ENCODE peak calls at places on chromosomes 3 and 15, in six cellular contexts. I, N, O, L, F and X are unnamed samples.

GRCh38 chr3:141064255-141064926 is 13.2 kb downstream of the SPSB4 start:
- DNase-seq in I (no peak), N (no peak), O (no peak), L (no peak), F (no peak), X (no peak)

GRCh38 chr3:187946981-187947380 is 201.7 kb upstream of the BCL6 start:
- DNase-seq in I (no peak), N (no peak), O (no peak), L (no peak), F (no peak), X (no peak)

GRCh38 chr3:58434990-58435389 is 1.4 kb upstream of the PDHB start:
- DNase-seq in I (peak; percentile 57), N (no peak), O (no peak), L (peak; percentile 82), F (no peak), X (no peak)

GRCh38 chr3:185920168-185920567 is 17.6 kb downstream of the TRA2B start:
- DNase-seq in I (no peak), N (no peak), O (no peak), L (no peak), F (no peak), X (no peak)

GRCh38 chr3:132253262-132253878 is 63.8 kb upstream of the ACP3 start:
- DNase-seq in I (no peak), N (peak; percentile 26), O (no peak), L (peak; percentile 79), F (peak; percentile 56), X (no peak)

GRCh38 chr3:185094691-185095090 is 58.2 kb downstream of the C3orf70 start:
- DNase-seq in I (no peak), N (no peak), O (no peak), L (peak; percentile 79), F (no peak), X (no peak)

GRCh38 chr15:52551762-52552161 is 17.1 kb downstream of the ARPP19 start:
- DNase-seq in I (no peak), N (no peak), O (no peak), L (no peak), F (no peak), X (no peak)

GRCh38 chr15:40279437-40280141 is 3.3 kb downstream of the ANKRD63 start:
- DNase-seq in I (no peak), N (peak; percentile 71), O (peak; percentile 85), L (peak; percentile 76), F (no peak), X (peak; percentile 89)

GRCh38 chr3:180987344-180987743 is 2.2 kb downstream of the DNAJC19 start:
- DNase-seq in I (no peak), N (no peak), O (no peak), L (no peak), F (no peak), X (no peak)

GRCh38 chr3:117322866-117323265 is 613.3 kb downstream of the TUSC7 start:
- DNase-seq in I (no peak), N (no peak), O (no peak), L (peak; percentile 32), F (no peak), X (no peak)

GRCh38 chr15:89416339-89417183 is 79.8 kb downstream of the RHCG start:
- DNase-seq in I (no peak), N (peak; percentile 94), O (peak; percentile 75), L (peak; percentile 66), F (peak; percentile 71), X (peak; percentile 78)

GRCh38 chr3:173913397-173913796 is 515.9 kb downstream of the NLGN1 start:
- DNase-seq in I (no peak), N (no peak), O (no peak), L (peak; percentile 45), F (no peak), X (no peak)

GRCh38 chr3:128783774-128784173 is 57.8 kb downstream of the RAB7A start:
- DNase-seq in I (no peak), N (no peak), O (no peak), L (no peak), F (no peak), X (no peak)

GRCh38 chr3:11558002-11558401 is 85.7 kb downstream of the VGLL4 start:
- DNase-seq in I (peak; percentile 60), N (peak; percentile 39), O (no peak), L (peak; percentile 94), F (no peak), X (no peak)

GRCh38 chr15:66184936-66185790 is 68.4 kb downstream of the MEGF11 start:
- DNase-seq in I (no peak), N (no peak), O (no peak), L (peak; percentile 10), F (no peak), X (no peak)

GRCh38 chr3:29683306-29683993 is 402.6 kb downstream of the RBMS3 start:
- DNase-seq in I (no peak), N (no peak), O (no peak), L (peak; percentile 62), F (no peak), X (no peak)

GRCh38 chr15:76208786-76209424 is 102.4 kb downstream of the ETFA start:
- DNase-seq in I (no peak), N (peak; percentile 13), O (no peak), L (no peak), F (no peak), X (no peak)

GRCh38 chr3:9955067-9955502 is 2.9 kb upstream of the PRRT3 start:
- DNase-seq in I (no peak), N (no peak), O (no peak), L (peak; percentile 74), F (no peak), X (no peak)

GRCh38 chr3:132347095-132347494 is 29.9 kb downstream of the ACP3 start:
- DNase-seq in I (peak; percentile 6), N (no peak), O (no peak), L (peak; percentile 70), F (no peak), X (no peak)

GRCh38 chr3:151259664-151260063 is 18.7 kb downstream of the P2RY14 start:
- DNase-seq in I (no peak), N (no peak), O (no peak), L (no peak), F (no peak), X (no peak)

GRCh38 chr3:114452176-114452744 is 158.4 kb downstream of the TIGIT start:
- DNase-seq in I (no peak), N (no peak), O (no peak), L (no peak), F (no peak), X (no peak)
- TF ChIP-seq CTCF in I (no peak), N (no peak), O (no peak), L (no peak), F (no peak), X (no peak)

GRCh38 chr3:48047841-48048456 is 31.7 kb upstream of the MAP4 start:
- DNase-seq in I (no peak), N (no peak), O (no peak), L (peak; percentile 27), F (no peak), X (no peak)
- TF ChIP-seq CTCF in I (no peak), N (no peak), O (no peak), L (no peak), F (no peak), X (no peak)

DNA sequence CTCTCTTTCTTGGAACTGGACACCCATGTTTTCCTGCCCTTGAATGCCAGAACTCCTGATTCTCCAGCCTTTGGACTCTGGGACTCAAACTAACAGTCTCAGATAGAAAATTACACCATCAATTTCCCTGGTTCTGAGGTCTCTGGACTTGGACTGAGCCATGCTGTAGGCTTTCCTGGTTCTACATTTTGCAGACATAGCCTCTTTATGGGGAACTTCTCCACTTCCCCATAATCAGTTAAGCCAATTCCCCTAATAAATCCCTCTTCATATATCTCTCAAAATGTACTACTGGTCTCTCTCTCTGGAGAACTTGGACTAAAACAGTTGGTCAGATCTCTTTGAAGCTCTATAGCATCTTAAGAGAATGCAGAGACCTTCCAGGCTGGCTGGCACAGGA is 391.8 kb downstream of the EDEM1 start:
- DNase-seq in I (no peak), N (no peak), O (no peak), L (no peak), F (no peak), X (no peak)
- TF ChIP-seq CTCF in I (no peak), N (no peak), O (no peak), L (no peak), F (no peak), X (no peak)

GRCh38 chr3:54999159-54999558 is 71.3 kb upstream of the LRTM1 start:
- DNase-seq in I (peak; percentile 69), N (no peak), O (no peak), L (peak; percentile 72), F (no peak), X (no peak)
- TF ChIP-seq CTCF in I (peak; percentile 48), N (no peak), O (peak; percentile 43), L (peak; percentile 43), F (no peak), X (peak; percentile 34)

GRCh38 chr3:114179575-114179974 is 723 bp upstream of the DRD3 start:
- DNase-seq in I (no peak), N (peak; percentile 13), O (no peak), L (peak; percentile 43), F (peak; percentile 15), X (no peak)
- TF ChIP-seq CTCF in I (peak; percentile 28), N (peak; percentile 32), O (peak; percentile 29), L (peak; percentile 30), F (peak; percentile 50), X (no peak)

DNA sequence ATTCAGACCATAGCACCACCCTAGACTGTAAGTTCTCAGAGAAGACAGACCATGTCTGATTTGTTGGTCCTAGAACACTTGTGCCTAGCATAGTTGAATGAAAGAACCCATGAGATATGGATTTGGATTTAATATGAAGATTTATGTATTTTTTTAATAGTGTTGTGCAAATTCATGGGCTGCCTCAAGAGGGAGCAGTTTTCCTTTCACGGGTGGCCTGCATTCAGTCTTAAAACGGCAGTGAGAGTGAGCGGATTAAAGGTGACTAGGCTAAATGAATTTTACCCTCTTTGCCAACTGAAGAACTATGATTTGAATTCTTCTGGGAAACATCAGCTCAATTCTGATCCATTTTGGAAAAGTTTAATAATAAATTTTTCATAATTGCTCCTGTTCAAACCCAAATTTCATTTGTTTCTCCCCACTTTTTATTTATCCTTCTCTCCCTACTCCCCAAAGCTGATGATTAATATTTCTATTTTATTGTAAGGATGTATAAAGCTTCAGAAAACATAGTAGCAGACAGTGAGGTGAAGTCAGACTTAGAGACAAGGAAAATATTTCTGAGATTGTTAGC is 67.3 kb downstream of the MORC1 start:
- DNase-seq in I (no peak), N (peak; percentile 18), O (no peak), L (peak; percentile 0), F (peak; percentile 39), X (no peak)
- TF ChIP-seq CTCF in I (peak; percentile 46), N (peak; percentile 73), O (peak; percentile 64), L (peak; percentile 22), F (peak; percentile 77), X (peak; percentile 48)

GRCh38 chr15:48974865-48975264 is 11.1 kb upstream of the SHC4 start:
- DNase-seq in I (no peak), N (no peak), O (no peak), L (no peak), F (peak; percentile 8), X (no peak)
- TF ChIP-seq CTCF in I (no peak), N (no peak), O (peak; percentile 23), L (no peak), F (peak; percentile 25), X (no peak)

GRCh38 chr3:34387831-34388564 is 589.6 kb downstream of the PDCD6IP start:
- DNase-seq in I (no peak), N (no peak), O (no peak), L (no peak), F (no peak), X (no peak)
- TF ChIP-seq CTCF in I (no peak), N (no peak), O (peak; percentile 31), L (no peak), F (no peak), X (peak; percentile 16)